ENCODE peak calls at places on chromosomes 11 and 22, in five cellular contexts. Z is endothelial cell; F is transverse colon; U is astrocyte of the spinal cord; P is naive thymus-derived CD4-positive, alpha-beta T cell. A is an unnamed sample.

GRCh38 chr22:41341990-41342389 is 39.8 kb upstream of the TEF start:
- DNase-seq in P (no peak), F (no peak), Z (no peak), U (no peak), A (peak)

GRCh38 chr11:64880240-64881001 is 2.0 kb upstream of the EHD1 start:
- DNase-seq in Z (no peak), P (no peak), U (no peak), F (no peak), A (peak)

GRCh38 chr11:125062931-125063428 is at the start of gene SLC37A2:
- DNase-seq in P (peak), U (peak), F (peak), Z (peak), A (peak)

GRCh38 chr11:128365044-128365443 is 222.3 kb downstream of the ETS1 start:
- DNase-seq in P (peak), F (no peak), U (peak), Z (peak), A (peak)

GRCh38 chr11:45173064-45173463 is 26.6 kb downstream of the PRDM11 start:
- DNase-seq in U (no peak), Z (no peak), P (no peak), F (peak), A (no peak)

GRCh38 chr22:48044484-48045060 is 1282.1 kb downstream of the TBC1D22A start:
- DNase-seq in U (no peak), P (no peak), Z (no peak), F (no peak), A (no peak)

GRCh38 chr11:34855754-34856095 is 60.5 kb downstream of the APIP start:
- DNase-seq in Z (no peak), U (no peak), P (no peak), F (no peak), A (no peak)

GRCh38 chr22:44663256-44663999 is 38.6 kb upstream of the PRR5 start:
- DNase-seq in Z (no peak), U (no peak), F (no peak), P (no peak), A (no peak)

GRCh38 chr11:79262221-79262620 is 178.6 kb downstream of the TENM4 start:
- DNase-seq in Z (no peak), F (no peak), U (no peak), P (no peak), A (no peak)

A was measured in cardiac fibroblast.